ENCODE peak calls at places on chromosomes 3 and 15, in ten cellular contexts. W is CD8-positive, alpha-beta memory T cell; D is GM23248; Q is neuronal stem cell; R is Peyer's patch; K is sigmoid colon; T is heart left ventricle; B is gastrocnemius medialis; Y is body of pancreas; I is PC-9. E is an unnamed sample.

GRCh38 chr3:101643861-101644613 is 32.9 kb downstream of the ZBTB11 start:
- DNase-seq in Y (no peak), Q (no peak), W (peak; percentile 20), R (no peak), D (peak; percentile 70), I (peak; percentile 53), K (no peak), B (no peak), T (no peak), E (no peak)

GRCh38 chr3:185409957-185410356 is 47.0 kb downstream of the MAP3K13 start:
- DNase-seq in Y (no peak), D (no peak), I (no peak), W (no peak), Q (no peak), B (no peak), R (no peak), K (no peak), T (no peak), E (no peak)

GRCh38 chr3:114362815-114363214 is 69.0 kb downstream of the TIGIT start:
- DNase-seq in T (no peak), I (no peak), D (peak; percentile 68), W (no peak), K (no peak), B (no peak), Q (no peak), Y (no peak), R (no peak), E (peak; percentile 25)

GRCh38 chr3:132789959-132790358 is 67.8 kb upstream of the NPHP3 start:
- DNase-seq in B (no peak), Y (no peak), Q (no peak), W (no peak), R (no peak), T (no peak), D (no peak), K (no peak), I (no peak), E (no peak)

GRCh38 chr3:115330406-115330805 is 183.3 kb upstream of the ZBTB20 start:
- DNase-seq in R (no peak), Q (no peak), W (no peak), B (no peak), T (no peak), I (no peak), D (peak; percentile 35), Y (no peak), K (no peak), E (no peak)

GRCh38 chr15:100338971-100339444 is 2.8 kb downstream of the ADAMTS17 start:
- DNase-seq in T (peak; percentile 62), W (peak; percentile 46), Y (peak; percentile 76), R (peak; percentile 40), K (peak; percentile 79), D (peak; percentile 69), I (peak; percentile 52), Q (peak; percentile 53), B (peak; percentile 40), E (peak; percentile 62)

GRCh38 chr15:68599153-68599545 is 20.4 kb downstream of the CORO2B start:
- DNase-seq in T (peak; percentile 15), B (no peak), D (no peak), W (no peak), I (no peak), Y (no peak), Q (no peak), K (no peak), R (no peak), E (no peak)

GRCh38 chr3:15982667-15983145 is 184.9 kb upstream of the ANKRD28 start:
- DNase-seq in I (peak; percentile 88), T (peak; percentile 44), Q (peak; percentile 39), R (no peak), K (no peak), B (peak; percentile 66), D (peak; percentile 99), Y (no peak), W (no peak), E (no peak)

GRCh38 chr3:170815930-170816329 is 54.1 kb downstream of the RPL22L1 start:
- DNase-seq in T (no peak), D (no peak), Y (no peak), B (no peak), K (no peak), R (no peak), W (no peak), I (no peak), Q (no peak), E (no peak)

GRCh38 chr3:20462723-20463122 is 276.7 kb upstream of the SGO1 start:
- DNase-seq in T (no peak), D (peak; percentile 6), W (no peak), B (no peak), Q (no peak), K (no peak), R (no peak), Y (no peak), I (no peak), E (no peak)

GRCh38 chr15:56918907-56919707 is 663 bp downstream of the TCF12 start:
- DNase-seq in D (peak; percentile 91), R (peak; percentile 35), B (peak; percentile 28), W (peak; percentile 49), I (peak; percentile 40), K (peak; percentile 75), T (peak; percentile 56), Y (peak; percentile 61), Q (peak; percentile 55), E (peak; percentile 78)

GRCh38 chr15:90364251-90364650 is 12.2 kb downstream of the ZNF774 start:
- DNase-seq in R (no peak), I (peak; percentile 72), W (no peak), Y (no peak), T (no peak), B (no peak), Q (no peak), D (peak; percentile 77), K (no peak), E (no peak)

GRCh38 chr15:35630570-35630969 is 84.6 kb upstream of the DPH6 start:
- DNase-seq in B (peak; percentile 33), Y (no peak), I (peak; percentile 64), Q (no peak), W (no peak), R (no peak), D (peak; percentile 60), K (no peak), T (peak; percentile 41), E (no peak)

GRCh38 chr3:9125278-9125951 is 124.0 kb downstream of the SRGAP3 start:
- DNase-seq in I (no peak), T (no peak), B (no peak), R (no peak), Q (no peak), W (no peak), K (no peak), Y (no peak), D (no peak), E (no peak)

GRCh38 chr3:136685882-136686281 is 66.3 kb downstream of the STAG1 start:
- DNase-seq in I (no peak), D (no peak), K (no peak), R (no peak), T (no peak), W (no peak), B (no peak), Y (no peak), Q (no peak), E (no peak)

GRCh38 chr3:79910337-79910736 is 142.5 kb upstream of the ROBO1 start:
- DNase-seq in T (no peak), D (no peak), R (no peak), W (no peak), Q (no peak), B (no peak), K (no peak), Y (no peak), I (no peak), E (no peak)

DNA sequence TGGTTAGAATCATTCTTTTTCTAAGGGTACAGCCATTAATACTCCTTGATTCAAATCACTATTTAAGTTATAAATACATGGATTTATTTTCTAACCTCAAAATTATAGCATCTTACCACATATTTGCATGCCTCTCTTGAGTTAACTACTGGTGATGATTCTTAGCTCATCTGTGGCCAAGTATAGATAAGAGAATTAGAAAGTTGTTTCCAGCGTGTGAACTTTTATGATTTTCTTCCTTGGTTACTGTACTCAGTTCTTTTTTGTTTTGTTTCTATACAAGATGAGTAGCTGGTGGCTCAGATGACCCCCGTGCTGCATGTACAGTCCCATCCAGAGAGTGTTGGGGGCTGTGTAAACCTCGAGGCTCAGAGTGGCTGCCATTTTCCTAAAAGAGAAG is 124.6 kb downstream of the IGF1R start:
- DNase-seq in Y (no peak), D (no peak), R (no peak), K (no peak), B (no peak), W (no peak), I (no peak), Q (no peak), T (no peak), E (no peak)
- H3K4me1 ChIP-seq in Y (peaks cover 73% of the 10 kb centered on the region), D (peaks cover 4% of the 10 kb centered on the region), R (no peaks in the 10 kb centered on the region), K (peaks cover 26% of the 10 kb centered on the region), B (peaks cover 26% of the 10 kb centered on the region), W (peaks cover 17% of the 10 kb centered on the region), I (no peaks in the 10 kb centered on the region), Q (peaks cover 6% of the 10 kb centered on the region), T (no peaks in the 10 kb centered on the region), E (no peaks in the 10 kb centered on the region)

GRCh38 chr3:56795807-56796185 is 6.0 kb downstream of the ARHGEF3 start:
- DNase-seq in B (no peak), I (no peak), Q (no peak), K (peak; percentile 20), R (no peak), D (no peak), Y (no peak), W (no peak), T (no peak), E (no peak)
- H3K4me3 ChIP-seq in B (no peak overlapping the region), I (no peak overlapping the region), Q (no peak overlapping the region), K (no peak overlapping the region), R (no peak overlapping the region), D (no peak overlapping the region), Y (no peak overlapping the region), W (peak overlapping the region; percentile 26), T (no peak overlapping the region), E (no peak overlapping the region)

DNA sequence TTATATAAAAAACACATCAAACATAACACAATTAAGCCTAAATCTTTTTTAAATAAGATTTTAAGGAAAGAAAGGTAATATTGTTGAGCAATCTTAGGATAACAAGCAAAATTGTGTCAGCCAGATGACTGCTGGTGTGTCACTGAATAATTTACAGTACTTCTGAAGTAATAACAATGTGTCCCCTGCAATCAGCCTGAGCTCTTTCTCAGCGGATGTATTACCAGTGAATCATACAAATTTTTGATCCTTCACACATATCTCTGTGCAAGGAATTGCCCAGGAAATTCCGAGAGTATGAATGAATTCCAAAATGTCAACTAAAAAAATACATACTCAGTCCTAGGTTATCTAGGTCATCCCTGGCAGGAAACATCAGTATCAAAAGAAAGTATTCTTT is 76.6 kb upstream of the PTX3 start:
- DNase-seq in D (peak; percentile 91), W (no peak), B (no peak), Y (no peak), R (no peak), Q (no peak), T (no peak), I (peak; percentile 95), K (no peak), E (no peak)
- H3K4me1 ChIP-seq in D (peaks cover 30% of the 10 kb centered on the region), W (no peaks in the 10 kb centered on the region), B (no peaks in the 10 kb centered on the region), Y (no peaks in the 10 kb centered on the region), R (no peaks in the 10 kb centered on the region), Q (peaks cover 3% of the 10 kb centered on the region), T (no peaks in the 10 kb centered on the region), I (peaks cover 29% of the 10 kb centered on the region), K (no peaks in the 10 kb centered on the region), E (no peaks in the 10 kb centered on the region)

DNA sequence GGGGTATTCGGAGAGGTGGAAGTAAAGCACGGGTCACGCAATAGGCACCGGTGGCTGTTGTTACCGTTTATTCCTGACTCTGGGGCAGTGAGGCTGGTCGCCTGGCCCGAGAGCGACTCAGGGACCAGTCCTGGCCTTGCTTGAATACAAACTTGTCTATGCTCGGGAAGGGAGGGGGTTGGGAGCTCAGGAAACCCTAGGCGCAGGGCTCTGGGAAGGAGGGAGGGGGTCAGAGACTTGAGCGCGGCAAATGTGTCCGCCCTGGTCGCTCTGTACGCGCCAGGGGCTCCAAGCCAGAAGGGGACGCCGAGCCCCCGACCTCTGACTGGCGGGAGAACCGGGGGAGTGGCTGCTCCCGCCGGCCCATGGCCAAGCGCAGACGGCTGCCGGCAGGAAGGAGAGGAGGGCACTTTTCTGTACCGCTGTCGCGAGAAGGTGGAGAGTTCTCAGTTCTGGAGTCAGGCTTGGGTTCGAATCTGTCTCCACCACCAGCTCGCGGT is 1.5 kb downstream of the SPSB4 start:
- DNase-seq in T (peak; percentile 68), D (no peak), W (no peak), R (no peak), Q (no peak), B (no peak), I (no peak), K (no peak), Y (peak; percentile 67), E (no peak)
- H3K4me3 ChIP-seq in T (peak overlapping the region; percentile 61), D (no peak overlapping the region), W (no peak overlapping the region), R (no peak overlapping the region), Q (peak overlapping the region; percentile 94), B (peak overlapping the region; percentile 65), I (no peak overlapping the region), K (peak overlapping the region; percentile 33), Y (peak overlapping the region; percentile 30), E (no peak overlapping the region)